ENCODE peak calls at places on chromosome 5, in four cellular contexts. X is tibial nerve, Y is IMR-90, P is sigmoid colon. K is an unnamed sample.

GRCh38 chr5:28734396-28734795 is 1696.0 kb upstream of the CDH9 start:
- DNase-seq in X (no peak), Y (no peak), P (no peak), K (no peak)

GRCh38 chr5:158013939-158014338 is 155.0 kb upstream of the CLINT1 start:
- DNase-seq in X (no peak), Y (peak), P (no peak), K (no peak)

GRCh38 chr5:74542477-74542876 is 98.1 kb downstream of the ENC1 start:
- DNase-seq in X (no peak), Y (no peak), P (no peak), K (no peak)

GRCh38 chr5:1351156-1351555 is 6.3 kb upstream of the CLPTM1L start:
- DNase-seq in X (no peak), Y (no peak), P (no peak), K (no peak)

GRCh38 chr5:95900383-95900958 is 61.2 kb downstream of the ELL2 start:
- DNase-seq in X (no peak), Y (peak), P (peak), K (peak)

GRCh38 chr5:66582499-66582898 is 13.7 kb upstream of the MAST4 start:
- DNase-seq in X (no peak), Y (no peak), P (no peak), K (no peak)

GRCh38 chr5:40914835-40915234 is 5.5 kb downstream of the C7 start:
- DNase-seq in X (no peak), Y (peak), P (no peak), K (no peak)

GRCh38 chr5:16593630-16594029 is 23.2 kb downstream of the RETREG1 start:
- DNase-seq in X (no peak), Y (no peak), P (no peak), K (no peak)

GRCh38 chr5:1656271-1656975 is 132.7 kb upstream of the LPCAT1 start:
- DNase-seq in X (no peak), Y (no peak), P (no peak), K (no peak)

DNA sequence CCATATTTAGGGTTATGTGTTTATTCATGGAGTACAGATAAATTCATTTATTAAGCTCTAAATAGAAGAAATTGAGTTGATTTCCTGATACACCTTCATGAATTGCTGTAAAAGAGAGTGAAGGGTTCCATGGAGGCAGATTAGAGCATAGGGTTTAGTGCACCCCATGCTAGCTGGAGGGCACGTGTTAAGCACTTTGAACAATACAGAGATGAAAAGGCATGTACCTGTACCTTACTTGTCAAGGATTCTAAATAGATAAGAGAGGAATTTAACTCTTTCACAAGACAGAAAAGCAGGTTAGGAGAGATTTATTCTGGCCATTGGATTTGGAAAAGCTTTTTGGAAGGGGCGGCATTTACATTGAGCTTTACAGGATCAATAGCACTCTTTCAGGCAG is 23.3 kb downstream of the TNFAIP8 start:
- DNase-seq in X (no peak), Y (no peak), P (no peak), K (no peak)
- TF ChIP-seq POLR2A in X (no peak), Y (no peak), P (no peak), K (no peak)

GRCh38 chr5:134099288-134099872 is 15.1 kb upstream of the TCF7 start:
- DNase-seq in X (no peak), Y (no peak), P (no peak), K (peak)

GRCh38 chr5:134098690-134099089 is 15.8 kb upstream of the TCF7 start:
- DNase-seq in X (no peak), Y (no peak), P (no peak), K (no peak)

GRCh38 chr5:134101686-134102439 is 12.6 kb upstream of the TCF7 start:
- DNase-seq in X (no peak), Y (no peak), P (peak), K (peak)

GRCh38 chr5:134099939-134100282 is 14.6 kb upstream of the TCF7 start:
- DNase-seq in X (no peak), Y (no peak), P (no peak), K (no peak)

GRCh38 chr5:134100283-134101011 is 14.0 kb upstream of the TCF7 start:
- DNase-seq in X (no peak), Y (peak), P (no peak), K (peak)
- H3K4me3 ChIP-seq in X (no peak), Y (no peak), P (no peak), K (no peak)

GRCh38 chr5:169602535-169602934 is 19.0 kb downstream of the SPDL1 start:
- DNase-seq in X (no peak), Y (peak), P (no peak), K (no peak)

GRCh38 chr5:169610606-169611005 is 26.5 kb upstream of the DOCK2 start:
- DNase-seq in X (no peak), Y (peak), P (no peak), K (no peak)

GRCh38 chr5:169609716-169610115 is 26.1 kb downstream of the SPDL1 start:
- DNase-seq in X (no peak), Y (no peak), P (no peak), K (no peak)

GRCh38 chr5:169607882-169608281 is 24.3 kb downstream of the SPDL1 start:
- DNase-seq in X (no peak), Y (no peak), P (no peak), K (no peak)

DNA sequence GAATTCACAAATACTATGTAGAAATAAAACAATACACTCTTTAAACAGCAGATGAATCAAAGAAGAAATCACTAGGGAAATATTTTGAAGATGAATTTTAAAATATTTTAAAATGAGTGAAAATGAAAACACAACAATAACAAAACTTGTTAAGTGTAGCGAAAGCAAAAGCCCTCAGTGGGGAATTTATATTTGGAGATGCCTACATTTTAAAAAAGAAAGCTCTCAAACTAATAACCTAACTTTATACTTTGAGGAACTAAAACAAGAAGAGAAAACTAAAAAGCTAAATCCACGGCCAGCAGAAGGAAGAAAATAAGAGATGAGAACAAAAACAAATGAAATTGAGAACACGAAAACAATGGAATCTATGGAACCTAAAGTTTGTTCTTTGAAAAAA is 22.7 kb downstream of the SPDL1 start:
- DNase-seq in X (no peak), Y (no peak), P (no peak), K (no peak)
- TF ChIP-seq POLR2A in X (no peak), Y (no peak), P (no peak), K (no peak)

GRCh38 chr5:81234299-81234698 is 1.2 kb downstream of the CKMT2 start:
- DNase-seq in X (no peak), Y (no peak), P (no peak), K (no peak)

GRCh38 chr5:81230429-81230828 is 2.7 kb upstream of the CKMT2 start:
- DNase-seq in X (no peak), Y (no peak), P (no peak), K (no peak)

GRCh38 chr5:81234801-81235200 is 1.7 kb downstream of the CKMT2 start:
- DNase-seq in X (no peak), Y (no peak), P (no peak), K (no peak)

GRCh38 chr5:81233080-81233634 is at the start of gene CKMT2:
- DNase-seq in X (peak), Y (no peak), P (peak), K (peak)

DNA sequence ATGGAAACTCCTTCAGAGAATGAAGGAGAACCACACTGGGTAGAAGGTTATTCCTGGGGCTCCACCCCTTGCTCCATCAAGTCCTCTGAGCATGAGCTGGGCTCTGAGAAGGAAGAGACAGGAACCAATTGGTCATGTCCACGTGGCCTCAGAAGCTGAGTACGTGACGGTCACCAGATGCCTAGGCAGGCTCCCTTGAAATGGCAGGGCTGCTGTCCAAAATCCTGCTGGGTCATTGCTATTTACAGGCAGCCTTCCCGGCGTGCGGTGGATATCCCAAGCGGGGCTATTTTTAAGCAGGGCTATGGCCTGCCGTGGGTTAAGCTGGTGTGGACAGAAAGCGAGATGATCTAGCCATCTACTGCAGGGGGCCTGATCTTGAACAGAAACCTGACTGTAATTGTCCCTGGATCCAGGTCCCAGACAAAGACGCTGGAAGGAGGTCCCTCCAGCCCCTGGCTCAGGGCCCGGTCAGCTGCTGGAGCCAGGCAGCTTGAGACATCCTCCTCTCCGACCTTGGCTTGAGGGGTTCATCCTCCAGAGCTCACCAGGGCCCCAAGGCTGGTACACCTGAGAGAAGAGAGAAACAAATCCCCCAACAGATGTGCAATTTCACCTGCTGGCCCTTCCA is 558 bp upstream of the CKMT2 start:
- DNase-seq in X (no peak), Y (no peak), P (peak), K (no peak)
- H3K4me3 ChIP-seq in X (peak), Y (no peak), P (peak), K (peak)

DNA sequence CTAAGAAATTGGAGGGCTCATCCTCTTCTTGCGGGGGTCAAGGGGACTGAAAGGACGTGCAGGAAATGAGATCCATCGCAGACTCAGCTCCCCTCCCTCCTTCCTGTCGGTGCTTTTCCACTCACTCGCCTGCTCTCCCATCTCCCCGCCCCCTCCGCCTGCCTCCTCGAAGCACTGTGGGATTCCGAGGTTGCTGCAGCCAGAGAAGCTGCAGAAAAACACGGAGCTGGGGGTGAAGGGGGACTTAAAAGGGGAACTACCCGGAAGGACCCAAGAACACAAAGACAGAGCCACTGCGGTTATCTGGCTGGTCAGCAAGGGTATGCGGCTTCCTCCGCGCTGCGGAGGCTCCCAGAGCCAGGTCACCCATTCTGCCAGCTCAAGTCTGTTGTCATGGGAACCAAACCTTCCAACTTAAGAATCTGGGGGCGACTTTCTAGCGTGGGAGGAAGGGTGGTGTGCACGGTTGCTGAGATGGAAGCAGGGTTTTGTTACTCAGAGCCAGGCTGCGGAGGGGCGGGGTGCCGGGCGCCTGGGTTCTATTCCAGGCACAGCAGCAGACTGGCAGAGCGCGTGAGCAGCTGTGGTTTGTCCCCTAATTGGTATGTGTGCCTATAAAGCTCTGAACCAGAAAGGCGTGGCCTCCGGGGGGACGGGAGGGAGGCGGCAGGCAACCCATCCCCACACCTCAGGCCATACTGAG is 24.9 kb downstream of the PCDHGC5 start:
- DNase-seq in X (peak), Y (peak), P (peak), K (no peak)
- TF ChIP-seq POLR2A in X (no peak), Y (peak), P (no peak), K (no peak)

GRCh38 chr5:142023836-142024235 is 11.0 kb upstream of the GNPDA1 start:
- DNase-seq in X (no peak), Y (no peak), P (no peak), K (no peak)
- H3K4me3 ChIP-seq in X (no peak), Y (no peak), P (no peak), K (no peak)

DNA sequence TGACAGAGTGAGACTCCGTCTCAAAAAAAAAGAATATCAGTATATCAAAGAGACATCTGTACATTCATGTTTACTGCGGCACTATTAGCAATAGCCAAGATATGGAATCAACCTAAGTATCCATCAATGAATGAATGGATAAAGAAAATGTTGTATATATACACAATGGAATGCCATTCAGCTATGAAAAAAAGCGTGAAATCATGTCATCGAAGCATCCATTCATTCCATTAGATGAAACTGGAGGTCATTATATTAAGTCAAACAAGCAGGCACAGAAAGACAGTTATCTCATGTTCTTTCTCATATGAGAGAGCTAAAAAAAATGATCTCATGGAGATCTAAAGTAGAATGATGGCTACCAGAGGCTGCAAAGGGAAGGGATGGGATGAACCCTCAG is 180.9 kb upstream of the TLX3 start:
- DNase-seq in X (no peak), Y (no peak), P (no peak), K (no peak)
- TF ChIP-seq POLR2A in X (no peak), Y (no peak), P (no peak), K (no peak)

DNA sequence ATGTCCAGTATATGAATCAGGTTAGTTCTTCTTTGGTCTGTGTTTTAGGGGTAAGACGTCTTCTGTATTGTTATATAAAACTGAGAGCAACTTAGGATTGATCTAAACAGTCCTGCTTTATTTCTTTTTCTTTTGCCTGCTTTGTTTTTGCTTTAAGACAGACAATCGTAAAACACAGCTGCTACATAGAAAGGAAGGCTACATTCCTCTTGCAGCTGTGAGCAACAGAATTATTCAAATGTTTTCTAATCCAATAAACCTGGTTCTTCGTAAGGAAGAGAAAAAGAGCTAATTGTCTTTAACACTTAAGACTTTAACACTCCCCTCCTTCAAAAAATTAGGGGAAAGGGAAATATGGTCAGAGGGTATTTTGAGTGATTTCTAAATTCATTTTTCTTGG is 14.6 kb downstream of the FGF1 start:
- DNase-seq in X (no peak), Y (peak), P (no peak), K (no peak)
- H3K4me3 ChIP-seq in X (no peak), Y (no peak), P (no peak), K (no peak)